ENCODE peak calls at places on chromosomes 5 and 9, in four cellular contexts. G is right lobe of liver, J is GM23248, D is NCI-H1048. S is an unnamed sample.

GRCh38 chr5:128144491-128144890 is 60.9 kb downstream of the SLC12A2 start:
- DNase-seq in J (peak), D (no peak), G (no peak), S (no peak)

GRCh38 chr5:133944263-133945230 is 23.9 kb downstream of the C5orf15 start:
- DNase-seq in J (peak), D (peak), G (no peak), S (peak)

GRCh38 chr5:66247176-66247960 is 103.3 kb downstream of the SREK1 start:
- DNase-seq in D (no peak), G (no peak), J (peak), S (peak)

GRCh38 chr5:61401726-61402125 is 69.7 kb downstream of the ZSWIM6 start:
- DNase-seq in G (no peak), D (no peak), J (peak), S (peak)

GRCh38 chr9:33014665-33015014 is 10.4 kb upstream of the DNAJA1 start:
- DNase-seq in G (no peak), J (no peak), D (no peak), S (no peak)

GRCh38 chr9:102867488-102867887 is 127.6 kb upstream of the CYLC2 start:
- DNase-seq in J (no peak), D (no peak), G (no peak), S (no peak)

GRCh38 chr9:69573666-69574456 is 98.3 kb downstream of the APBA1 start:
- DNase-seq in D (no peak), J (peak), G (no peak), S (peak)

GRCh38 chr5:152046361-152046760 is 121.7 kb upstream of the GLRA1 start:
- DNase-seq in D (no peak), G (no peak), J (no peak), S (no peak)

GRCh38 chr5:141349917-141350619 is at the start of gene PCDHGB1:
- DNase-seq in G (no peak), J (peak), D (no peak), S (peak)

GRCh38 chr5:59648949-59649921 is 244.3 kb downstream of the PDE4D start:
- DNase-seq in J (no peak), G (no peak), D (no peak), S (no peak)

GRCh38 chr5:53490747-53491146 is 10.3 kb downstream of the FST start:
- DNase-seq in J (peak), D (no peak), G (no peak), S (peak)

GRCh38 chr9:134391319-134392231 is 65.3 kb downstream of the RXRA start:
- DNase-seq in D (no peak), J (no peak), G (no peak), S (no peak)

GRCh38 chr9:95167998-95168397 is 149.5 kb downstream of the FANCC start:
- DNase-seq in D (peak), G (peak), J (peak), S (peak)

GRCh38 chr9:100196828-100197227 is 97.8 kb downstream of the INVS start:
- DNase-seq in G (no peak), J (no peak), D (no peak), S (no peak)

GRCh38 chr5:149271717-149272558 is at the start of gene AFAP1L1:
- DNase-seq in G (peak), D (no peak), J (peak), S (peak)

GRCh38 chr5:23053846-23054245 is 200.7 kb upstream of the CDH12 start:
- DNase-seq in J (no peak), D (no peak), G (no peak), S (no peak)

GRCh38 chr9:127086771-127087170 is 35.7 kb downstream of the ANGPTL2 start:
- DNase-seq in D (no peak), J (no peak), G (no peak), S (no peak)

S was measured in GM03348.